ENCODE peak calls at places on chromosomes 1 and 21, in ten cellular contexts. Q is CD8-positive, alpha-beta memory T cell; M is cardiac muscle cell; F is HepG2; O is heart left ventricle; P is WERI-Rb-1; C is transverse colon; U is K562; G is fibroblast of lung; X is lower lobe of right lung. E is an unnamed sample. For H3K9me3 and H3K27me3, the result is how much of the 10 kb centered on the place peaks cover.

GRCh38 chr1:207852576-207853371 is 58.2 kb downstream of the CD34 start:
- DNase-seq in O (no peak), U (no peak), G (no peak), P (peak), M (no peak), F (no peak), C (no peak), X (no peak), Q (no peak), E (no peak)

GRCh38 chr1:18481190-18481920 is 625 bp downstream of the KLHDC7A start:
- DNase-seq in X (no peak), M (no peak), G (no peak), O (no peak), F (no peak), C (no peak), P (peak), U (no peak), Q (no peak), E (no peak)

GRCh38 chr1:56526571-56527174 is 52.7 kb downstream of the PLPP3 start:
- DNase-seq in G (no peak), X (no peak), C (peak), Q (no peak), O (no peak), F (no peak), P (peak), M (no peak), U (no peak), E (no peak)

GRCh38 chr1:72557446-72558049 is 275.2 kb upstream of the NEGR1 start:
- DNase-seq in P (peak), M (peak), F (no peak), O (no peak), U (no peak), C (no peak), Q (no peak), X (no peak), G (peak), E (no peak)

GRCh38 chr1:234214129-234214910 is 158.9 kb upstream of the COA6 start:
- DNase-seq in U (no peak), O (peak), F (no peak), X (peak), Q (no peak), M (peak), G (no peak), C (peak), P (peak), E (peak)

GRCh38 chr1:167687919-167688519 is 33.8 kb upstream of the MPZL1 start:
- DNase-seq in G (peak), M (peak), X (no peak), O (peak), Q (peak), P (peak), C (peak), F (peak), U (peak), E (peak)

GRCh38 chr1:58883888-58884482 is 100.1 kb upstream of the JUN start:
- DNase-seq in U (peak), C (no peak), X (no peak), F (no peak), M (peak), Q (no peak), P (no peak), G (no peak), O (no peak), E (no peak)

GRCh38 chr1:185467125-185467524 is 150.1 kb upstream of the IVNS1ABP start:
- DNase-seq in Q (no peak), M (no peak), U (no peak), G (no peak), F (no peak), P (no peak), C (no peak), O (no peak), X (peak), E (no peak)

GRCh38 chr1:17791464-17791863 is 36.3 kb downstream of the ACTL8 start:
- DNase-seq in M (no peak), Q (no peak), P (no peak), O (no peak), C (no peak), G (no peak), U (no peak), X (no peak), F (no peak), E (no peak)

GRCh38 chr1:32042330-32042729 is 28.7 kb downstream of the KHDRBS1 start:
- DNase-seq in F (no peak), Q (no peak), P (no peak), M (no peak), G (no peak), U (no peak), O (no peak), C (no peak), X (no peak), E (no peak)

GRCh38 chr1:55050283-55050682 is 10.9 kb downstream of the PCSK9 start:
- DNase-seq in F (no peak), G (peak), X (no peak), Q (no peak), O (no peak), M (peak), U (no peak), C (no peak), P (no peak), E (no peak)

GRCh38 chr1:114345930-114346479 is 165.0 kb downstream of the TRIM33 start:
- DNase-seq in F (no peak), Q (no peak), G (peak), U (peak), P (peak), O (peak), X (no peak), M (peak), C (no peak), E (peak)

GRCh38 chr21:29318354-29318753 is 19.6 kb downstream of the BACH1 start:
- DNase-seq in O (no peak), P (no peak), X (no peak), M (peak), U (no peak), F (no peak), Q (no peak), C (no peak), G (no peak), E (no peak)

GRCh38 chr1:31627930-31628421 is 10.5 kb downstream of the HCRTR1 start:
- DNase-seq in Q (no peak), M (peak), O (peak), F (no peak), X (peak), U (no peak), P (peak), C (no peak), G (no peak), E (peak)

GRCh38 chr1:78490861-78491310 is at the start of gene PTGFR:
- DNase-seq in C (no peak), Q (no peak), M (peak), P (no peak), F (no peak), X (peak), G (peak), O (no peak), U (no peak), E (no peak)

GRCh38 chr1:209650454-209650853 is 1.8 kb downstream of the LAMB3 start:
- DNase-seq in P (no peak), Q (no peak), F (no peak), U (no peak), C (no peak), G (no peak), O (no peak), M (peak), X (no peak), E (no peak)

GRCh38 chr1:29711582-29712274 is 475.4 kb downstream of the PTPRU start:
- DNase-seq in Q (no peak), X (no peak), F (no peak), P (no peak), U (no peak), G (peak), M (peak), O (no peak), C (no peak), E (no peak)

DNA sequence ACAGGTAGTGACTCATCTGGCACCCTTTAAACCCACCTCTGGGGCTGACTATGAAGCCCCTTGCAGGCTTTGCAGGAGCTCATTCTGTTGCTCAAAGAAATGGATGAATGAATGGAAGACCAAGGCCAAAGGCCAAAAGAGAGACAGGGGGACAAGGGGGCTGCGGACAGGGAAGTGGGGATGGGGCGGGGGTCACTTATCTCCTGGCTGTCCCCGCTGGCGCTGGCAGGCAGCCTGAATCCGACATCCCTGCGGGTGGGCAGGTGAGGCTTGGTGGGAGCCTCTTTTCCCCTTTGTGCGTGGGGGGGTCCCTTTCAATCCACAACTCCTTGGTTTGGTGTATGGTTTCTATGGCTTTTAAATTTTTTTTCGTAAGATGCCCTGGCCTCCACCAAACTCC is 239.6 kb upstream of the C1orf174 start:
- DNase-seq in O (no peak), F (no peak), C (no peak), U (no peak), M (no peak), Q (no peak), P (no peak), G (no peak), X (no peak), E (no peak)
- H3K9me3 ChIP-seq in O (under half), F (under half), C (under half), U (under half), M (under half), Q (under half), P (under half), G (under half), X (under half), E (under half)

GRCh38 chr1:9653783-9654517 is 2.4 kb downstream of the PIK3CD start:
- DNase-seq in G (no peak), F (no peak), Q (peak), M (no peak), C (no peak), U (no peak), P (no peak), X (no peak), O (no peak), E (no peak)

GRCh38 chr1:9651565-9652378 is at the start of gene PIK3CD:
- DNase-seq in P (peak), M (peak), O (no peak), C (no peak), G (peak), F (no peak), Q (peak), X (peak), U (peak), E (peak)

GRCh38 chr1:9651220-9651564 is 339 bp upstream of the PIK3CD start:
- DNase-seq in X (no peak), P (no peak), G (no peak), M (no peak), C (no peak), O (no peak), Q (no peak), U (no peak), F (no peak), E (no peak)

GRCh38 chr1:9653195-9653782 is 1.8 kb downstream of the PIK3CD start:
- DNase-seq in O (no peak), Q (peak), F (no peak), G (no peak), U (no peak), M (no peak), C (no peak), P (no peak), X (no peak), E (no peak)

DNA sequence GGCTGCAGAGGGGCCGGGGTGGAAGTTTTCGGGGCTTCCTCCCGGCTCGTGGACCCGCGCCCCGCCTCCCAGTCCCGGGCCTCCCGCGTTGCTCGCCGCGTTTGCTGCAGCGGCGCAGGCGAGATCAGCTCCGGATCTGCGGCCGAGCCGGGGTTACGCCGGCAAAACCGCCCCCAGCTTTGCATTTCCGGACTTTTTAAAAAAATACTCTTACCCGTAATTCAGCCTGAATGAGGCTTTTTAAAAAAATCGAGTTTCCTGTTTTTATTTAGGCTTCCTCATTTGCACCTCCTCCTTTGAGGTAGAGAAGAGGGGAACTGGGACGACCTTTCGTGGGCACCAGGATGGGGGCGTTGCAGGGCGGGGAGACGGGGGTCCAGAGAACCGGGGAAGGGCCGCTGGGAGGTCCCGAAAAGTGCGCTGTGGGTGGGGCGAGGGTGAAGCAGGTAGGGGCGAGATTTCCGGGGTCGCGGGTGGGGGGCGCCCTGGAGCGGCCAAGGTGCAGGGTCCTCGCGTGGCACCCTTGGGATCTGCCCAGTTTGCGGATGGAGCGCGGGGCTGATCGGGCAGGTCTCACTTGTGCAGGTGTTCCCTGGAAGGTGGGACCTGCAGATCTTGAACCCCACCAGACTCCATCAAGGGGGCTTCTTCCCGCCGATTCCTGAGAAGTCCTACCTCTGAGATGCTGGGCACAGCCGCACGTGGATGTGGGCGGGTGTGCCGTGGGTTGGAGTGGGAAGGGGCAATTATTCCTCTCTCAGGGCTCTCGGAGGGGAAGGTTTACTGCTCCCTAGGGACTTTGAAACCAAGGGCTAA is 1.1 kb downstream of the PIK3CD start:
- DNase-seq in X (peak), Q (peak), F (no peak), P (no peak), U (peak), O (no peak), G (no peak), M (peak), C (peak), E (peak)
- H3K27me3 ChIP-seq in X (under half), Q (under half), F (half or more), P (under half), U (under half), O (under half), G (under half), M (half or more), C (half or more), E (under half)

GRCh38 chr1:4345126-4345525 is 309.3 kb upstream of the AJAP1 start:
- DNase-seq in P (no peak), G (no peak), M (no peak), C (no peak), O (no peak), F (no peak), X (no peak), U (no peak), Q (no peak), E (no peak)

GRCh38 chr1:4346141-4346540 is 308.3 kb upstream of the AJAP1 start:
- DNase-seq in O (no peak), C (no peak), X (no peak), Q (no peak), M (no peak), F (no peak), U (no peak), P (no peak), G (no peak), E (no peak)

DNA sequence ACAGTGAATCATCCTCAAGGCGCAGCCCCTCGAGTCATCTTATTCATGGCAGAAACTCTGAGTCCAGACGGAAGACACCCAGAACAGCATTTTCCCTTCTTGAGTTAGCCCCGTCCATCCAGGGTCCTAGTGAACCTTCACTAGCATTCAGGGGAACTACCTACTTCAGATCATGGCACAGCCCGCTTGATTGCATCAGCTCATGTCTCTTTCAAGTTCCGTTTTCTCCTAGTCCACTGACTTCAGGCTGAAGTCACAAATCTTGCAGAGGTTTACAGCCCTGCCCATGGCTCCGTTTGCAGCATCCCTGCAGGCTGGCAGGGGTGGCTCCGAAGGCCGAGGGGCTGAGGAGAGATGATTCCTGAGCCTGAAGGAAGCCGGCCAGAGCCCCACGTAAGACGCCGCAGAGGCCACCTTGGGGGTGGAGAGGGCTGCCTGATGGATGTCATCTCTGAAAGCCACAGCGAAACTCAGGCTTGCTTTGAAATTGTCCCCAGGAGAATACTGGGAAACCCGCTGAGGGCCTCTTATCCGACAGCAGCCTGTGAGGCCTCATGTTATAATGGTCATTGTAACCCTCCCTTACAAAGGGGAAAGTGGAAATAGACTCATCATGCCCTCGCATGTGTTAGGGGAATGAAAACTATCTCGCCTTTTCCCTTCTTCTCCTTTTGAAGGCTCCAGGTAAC is 310.2 kb upstream of the AJAP1 start:
- DNase-seq in P (no peak), X (no peak), U (no peak), Q (no peak), G (no peak), O (no peak), F (no peak), M (no peak), C (no peak), E (no peak)
- H3K9me3 ChIP-seq in P (under half), X (under half), U (under half), Q (under half), G (under half), O (under half), F (under half), M (under half), C (under half), E (under half)

GRCh38 chr1:44409019-44409602 is 4.1 kb downstream of the RNF220 start:
- DNase-seq in P (no peak), C (no peak), M (no peak), G (peak), F (no peak), U (no peak), O (no peak), X (no peak), Q (no peak), E (no peak)

GRCh38 chr1:44407430-44408180 is 2.5 kb downstream of the RNF220 start:
- DNase-seq in F (no peak), X (no peak), U (no peak), G (no peak), M (no peak), P (no peak), O (no peak), C (no peak), Q (no peak), E (no peak)

GRCh38 chr1:44406761-44407429 is 1.8 kb downstream of the RNF220 start:
- DNase-seq in P (no peak), X (no peak), U (no peak), M (no peak), Q (no peak), O (peak), G (no peak), C (no peak), F (no peak), E (no peak)

GRCh38 chr1:44409741-44410140 is 4.7 kb downstream of the RNF220 start:
- DNase-seq in M (no peak), F (no peak), O (no peak), C (no peak), U (peak), X (no peak), Q (no peak), G (no peak), P (no peak), E (no peak)

DNA sequence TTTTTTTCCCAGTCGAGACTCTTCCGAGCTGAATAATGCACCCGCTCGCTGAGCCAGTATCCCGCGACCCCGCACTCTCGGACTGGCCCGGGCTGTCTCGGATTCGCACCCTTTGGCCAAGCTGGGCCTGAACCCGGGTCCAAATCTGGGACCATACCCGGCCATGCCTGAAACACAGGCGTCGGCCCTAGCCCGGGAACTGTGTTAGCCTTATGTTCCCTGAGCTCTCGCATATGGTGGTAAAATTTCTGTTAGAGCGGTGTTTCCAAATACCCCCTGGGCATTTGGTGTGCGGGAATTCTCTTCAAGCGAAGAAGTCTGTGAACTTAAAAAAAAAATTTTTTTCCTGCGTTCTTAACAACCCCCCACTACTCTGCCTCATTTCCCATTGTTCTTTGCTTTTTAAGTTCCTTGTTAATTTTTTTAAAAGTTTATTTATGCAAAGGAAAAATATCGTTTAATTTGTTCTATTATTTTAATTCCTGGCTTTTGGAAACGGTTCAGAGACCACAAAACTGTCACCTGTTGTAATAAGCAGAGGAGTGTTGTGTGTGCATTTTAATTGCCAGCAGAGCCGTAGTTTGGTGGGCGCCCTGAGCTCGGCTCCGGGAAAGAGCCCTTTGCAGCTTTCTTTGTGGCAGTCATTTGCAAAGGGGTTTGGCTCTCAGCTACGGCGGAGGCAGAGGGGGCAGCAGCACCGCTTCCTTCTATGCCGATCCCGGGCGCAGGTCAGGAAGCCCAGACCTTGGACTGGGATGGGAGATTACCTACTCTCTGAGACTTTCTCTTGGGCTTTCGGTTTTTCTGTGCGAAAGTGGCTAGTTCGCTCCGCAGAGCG is 3.3 kb downstream of the RNF220 start:
- DNase-seq in G (peak), F (peak), Q (no peak), U (no peak), P (no peak), X (no peak), O (no peak), C (no peak), M (peak), E (no peak)
- H3K27me3 ChIP-seq in G (half or more), F (under half), Q (half or more), U (half or more), P (half or more), X (half or more), O (half or more), C (half or more), M (half or more), E (half or more)

GRCh38 chr1:157673008-157673407 is 27.6 kb downstream of the FCRL3 start:
- DNase-seq in X (no peak), G (no peak), C (no peak), P (no peak), M (no peak), Q (no peak), O (no peak), F (no peak), U (no peak), E (no peak)
- H3K9me3 ChIP-seq in X (under half), G (under half), C (under half), P (under half), M (under half), Q (under half), O (under half), F (under half), U (under half), E (under half)

GRCh38 chr1:7515175-7515574 is 255.9 kb upstream of the VAMP3 start:
- DNase-seq in M (no peak), X (peak), O (no peak), G (no peak), F (no peak), U (no peak), P (no peak), Q (no peak), C (no peak), E (no peak)
- H3K27me3 ChIP-seq in M (under half), X (under half), O (under half), G (under half), F (under half), U (under half), P (under half), Q (under half), C (under half), E (under half)

GRCh38 chr1:152533327-152533938 is 19.2 kb downstream of the CRCT1 start:
- DNase-seq in O (no peak), U (peak), P (peak), G (no peak), C (peak), X (no peak), Q (no peak), M (peak), F (peak), E (no peak)
- H3K9me3 ChIP-seq in O (under half), U (under half), P (under half), G (under half), C (under half), X (under half), Q (under half), M (under half), F (under half), E (under half)

GRCh38 chr21:39107739-39108138 is 75.5 kb downstream of the PSMG1 start:
- DNase-seq in Q (no peak), G (no peak), M (no peak), U (no peak), F (no peak), X (no peak), O (no peak), C (no peak), P (no peak), E (no peak)
- H3K27me3 ChIP-seq in Q (under half), G (under half), M (under half), U (under half), F (under half), X (under half), O (under half), C (under half), P (under half), E (under half)

GRCh38 chr21:14076143-14076806 is 134.5 kb downstream of the LIPI start:
- DNase-seq in Q (no peak), C (no peak), P (no peak), G (no peak), U (no peak), O (no peak), X (no peak), M (no peak), F (no peak), E (no peak)
- H3K9me3 ChIP-seq in Q (under half), C (under half), P (under half), G (under half), U (under half), O (under half), X (under half), M (under half), F (under half), E (under half)